ENCODE peak calls at places on chromosomes 16 and 17, in four cellular contexts. J is lung, F is right atrium auricular region, L is neuronal stem cell. N is an unnamed sample.

GRCh38 chr17:41663451-41664171 is 25.1 kb upstream of the EIF1 start:
- DNase-seq in F (no peak), L (no peak), J (no peak), N (no peak)

GRCh38 chr17:43410557-43411368 is 12.0 kb downstream of the ARL4D start:
- DNase-seq in J (no peak), F (no peak), L (no peak), N (no peak)

GRCh38 chr17:54864636-54865420 is 35.8 kb upstream of the TOM1L1 start:
- DNase-seq in L (no peak), J (no peak), F (no peak), N (no peak)

GRCh38 chr17:32488177-32488542 is 1.4 kb downstream of the CDK5R1 start:
- DNase-seq in J (no peak), L (no peak), F (no peak), N (no peak)

GRCh38 chr17:60036796-60037677 is 41.7 kb downstream of the HEATR6 start:
- DNase-seq in L (peak; percentile 62), J (peak; percentile 62), F (peak; percentile 70), N (peak; percentile 80)

GRCh38 chr16:4386951-4387565 is 15.4 kb downstream of the VASN start:
- DNase-seq in L (no peak), J (no peak), F (no peak), N (peak; percentile 11)

GRCh38 chr16:78655481-78656114 is 556.1 kb downstream of the WWOX start:
- DNase-seq in L (no peak), F (no peak), J (no peak), N (no peak)

GRCh38 chr16:69482410-69482951 is 58.1 kb downstream of the CYB5B start:
- DNase-seq in L (no peak), F (peak; percentile 69), J (peak; percentile 34), N (peak; percentile 95)

GRCh38 chr17:56447166-56447565 is 146.3 kb upstream of the NOG start:
- DNase-seq in L (no peak), J (no peak), F (no peak), N (no peak)

GRCh38 chr16:70553175-70553574 is 29.6 kb downstream of the SF3B3 start:
- DNase-seq in J (no peak), F (no peak), L (no peak), N (no peak)

GRCh38 chr17:67431210-67432015 is 54.3 kb downstream of the PITPNC1 start:
- DNase-seq in J (no peak), L (no peak), F (no peak), N (no peak)

GRCh38 chr16:24745791-24746190 is 16.3 kb downstream of the TNRC6A start:
- DNase-seq in F (no peak), J (no peak), L (no peak), N (no peak)

GRCh38 chr17:66858182-66859083 is 23.5 kb downstream of the CACNG5 start:
- DNase-seq in F (no peak), J (no peak), L (no peak), N (no peak)

GRCh38 chr17:78279360-78279990 is 48.0 kb downstream of the TMEM235 start:
- DNase-seq in F (no peak), J (no peak), L (no peak), N (no peak)

GRCh38 chr17:79513206-79513605 is 97.6 kb downstream of the RBFOX3 start:
- DNase-seq in J (no peak), L (no peak), F (no peak), N (no peak)
- H3K27me3 ChIP-seq in J (no peaks in the 10 kb centered on the region), L (no peaks in the 10 kb centered on the region), F (no peaks in the 10 kb centered on the region), N (peaks cover 40% of the 10 kb centered on the region)

GRCh38 chr17:35748979-35749378 is 4.1 kb downstream of the GAS2L2 start:
- DNase-seq in F (no peak), L (no peak), J (no peak), N (no peak)

GRCh38 chr17:35750526-35751395 is 2.3 kb downstream of the GAS2L2 start:
- DNase-seq in J (no peak), L (no peak), F (no peak), N (no peak)

GRCh38 chr17:35747540-35748017 is 5.5 kb downstream of the GAS2L2 start:
- DNase-seq in J (peak; percentile 69), F (peak; percentile 83), L (peak; percentile 71), N (peak; percentile 84)

GRCh38 chr17:35748323-35748960 is 4.6 kb downstream of the GAS2L2 start:
- DNase-seq in F (no peak), J (no peak), L (no peak), N (peak; percentile 52)

GRCh38 chr17:35749560-35750412 is 3.3 kb downstream of the GAS2L2 start:
- DNase-seq in F (no peak), J (no peak), L (no peak), N (no peak)
- H3K27me3 ChIP-seq in F (no peaks in the 10 kb centered on the region), J (no peaks in the 10 kb centered on the region), L (no peaks in the 10 kb centered on the region), N (no peaks in the 10 kb centered on the region)

DNA sequence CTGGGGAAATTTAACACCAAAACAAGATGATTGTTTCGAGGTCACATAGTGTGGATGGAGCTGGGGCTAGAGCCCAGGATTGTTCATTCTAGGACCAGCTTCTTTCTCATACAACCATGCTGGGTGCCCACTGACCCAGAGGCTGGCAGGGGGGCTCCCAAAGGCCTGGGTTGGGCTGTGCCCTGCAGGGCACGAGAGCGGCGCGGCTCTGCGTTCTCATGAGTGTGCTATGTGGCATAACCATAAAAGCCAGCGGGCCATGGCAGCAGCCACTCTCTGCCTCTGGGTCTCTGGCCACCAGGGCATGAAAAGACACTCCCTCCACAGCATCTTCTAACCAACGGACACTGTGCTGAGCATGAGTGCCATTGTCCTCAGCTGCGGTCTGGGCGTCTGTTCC is 39.6 kb downstream of the GRIN2C start:
- DNase-seq in F (no peak), L (no peak), J (no peak), N (no peak)
- H3K27me3 ChIP-seq in F (no peaks in the 10 kb centered on the region), L (no peaks in the 10 kb centered on the region), J (no peaks in the 10 kb centered on the region), N (no peaks in the 10 kb centered on the region)

DNA sequence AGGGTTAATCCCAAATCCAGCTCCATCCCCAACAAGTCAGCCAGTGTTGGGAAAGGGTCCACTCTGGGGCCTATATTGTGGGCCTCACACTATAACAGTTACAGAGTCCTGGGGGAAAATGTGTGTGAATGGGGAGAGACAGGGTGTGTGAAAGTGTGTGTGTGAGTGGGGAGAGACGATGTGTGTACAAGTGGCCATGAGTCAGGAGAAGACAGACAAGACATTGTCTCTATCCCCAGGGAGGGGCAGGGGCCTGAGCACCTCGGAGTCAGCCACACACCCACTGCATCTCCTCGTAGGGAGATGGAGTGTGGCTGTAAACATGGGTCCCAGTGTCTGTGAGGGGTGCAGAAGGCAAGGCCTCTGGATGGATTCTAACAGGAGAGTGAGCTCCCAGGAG is 2.9 kb downstream of the CRHR1 start:
- DNase-seq in L (no peak), F (no peak), J (no peak), N (no peak)
- H3K27me3 ChIP-seq in L (no peaks in the 10 kb centered on the region), F (peaks cover 4% of the 10 kb centered on the region), J (peaks cover 4% of the 10 kb centered on the region), N (peaks cover 99% of the 10 kb centered on the region)

GRCh38 chr17:45705123-45706009 is 78.8 kb upstream of the CRHR1 start:
- DNase-seq in F (no peak), L (no peak), J (no peak), N (no peak)

GRCh38 chr17:45706033-45706432 is 78.1 kb upstream of the CRHR1 start:
- DNase-seq in F (no peak), J (no peak), L (no peak), N (no peak)

GRCh38 chr17:45709889-45710288 is 74.2 kb upstream of the CRHR1 start:
- DNase-seq in L (no peak), J (no peak), F (no peak), N (no peak)

GRCh38 chr17:45704251-45704650 is 79.9 kb upstream of the CRHR1 start:
- DNase-seq in F (no peak), L (no peak), J (no peak), N (no peak)

GRCh38 chr17:45708707-45709290 is 75.3 kb upstream of the CRHR1 start:
- DNase-seq in J (no peak), L (no peak), F (no peak), N (no peak)
- H3K27me3 ChIP-seq in J (no peaks in the 10 kb centered on the region), L (no peaks in the 10 kb centered on the region), F (no peaks in the 10 kb centered on the region), N (peaks cover 15% of the 10 kb centered on the region)

N was measured in BE2C.